ENCODE peak calls at places on chromosomes 13 and 19, in six cellular contexts. One of them, this sample, is unnamed.
A peak's percentile ranks its signal among the peaks of the same experiment; 100 is the strongest.

GRCh38 chr13:99909097-99909835 is 62.3 kb downstream of the ZIC5 start:
- DNase-seq in trophoblast cell: no peak
- DNase-seq in H1: no peak
- DNase-seq in mesenchymal stem cell: no peak
- DNase-seq in neuronal stem cell: no peak
- DNase-seq in IMR-90: no peak
- DNase-seq in this sample: no peak

GRCh38 chr19:13982773-13983172 is 23.3 kb downstream of the RFX1 start:
- DNase-seq in neuronal stem cell: no peak
- DNase-seq in mesenchymal stem cell: no peak
- DNase-seq in H1: no peak
- DNase-seq in IMR-90: no peak
- DNase-seq in trophoblast cell: no peak
- DNase-seq in this sample: no peak

GRCh38 chr19:39104104-39104708 is 20.0 kb downstream of the ACP7 start:
- DNase-seq in H1: no peak
- DNase-seq in mesenchymal stem cell: no peak
- DNase-seq in neuronal stem cell: no peak
- DNase-seq in trophoblast cell: no peak
- DNase-seq in IMR-90: no peak
- DNase-seq in this sample: no peak

GRCh38 chr19:42178791-42179500 is 38.5 kb downstream of the DEDD2 start:
- DNase-seq in trophoblast cell: no peak
- DNase-seq in mesenchymal stem cell: no peak
- DNase-seq in H1: peak; percentile 44
- DNase-seq in IMR-90: no peak
- DNase-seq in neuronal stem cell: peak; percentile 43
- DNase-seq in this sample: peak; percentile 71

GRCh38 chr19:53467503-53468262 is at the start of gene ZNF813:
- DNase-seq in IMR-90: peak; percentile 76
- DNase-seq in trophoblast cell: peak; percentile 93
- DNase-seq in mesenchymal stem cell: peak; percentile 87
- DNase-seq in H1: peak; percentile 73
- DNase-seq in neuronal stem cell: peak; percentile 94
- DNase-seq in this sample: peak; percentile 93

GRCh38 chr13:110616103-110617101 is 1.1 kb downstream of the NAXD start:
- DNase-seq in trophoblast cell: peak; percentile 66
- DNase-seq in H1: no peak
- DNase-seq in neuronal stem cell: peak; percentile 26
- DNase-seq in mesenchymal stem cell: peak; percentile 76
- DNase-seq in IMR-90: peak; percentile 72
- DNase-seq in this sample: no peak

GRCh38 chr19:13964776-13965175 is 12.5 kb downstream of the DCAF15 start:
- DNase-seq in H1: no peak
- DNase-seq in neuronal stem cell: no peak
- DNase-seq in trophoblast cell: no peak
- DNase-seq in mesenchymal stem cell: peak; percentile 42
- DNase-seq in IMR-90: peak; percentile 66
- DNase-seq in this sample: no peak

GRCh38 chr19:58150328-58150921 is at the start of gene ZNF329:
- DNase-seq in H1: no peak
- DNase-seq in mesenchymal stem cell: peak; percentile 82
- DNase-seq in IMR-90: peak; percentile 76
- DNase-seq in neuronal stem cell: peak; percentile 78
- DNase-seq in trophoblast cell: peak; percentile 95
- DNase-seq in this sample: peak; percentile 78

GRCh38 chr13:74206061-74206561 is 71.9 kb upstream of the KLF12 start:
- DNase-seq in H1: no peak
- DNase-seq in neuronal stem cell: no peak
- DNase-seq in IMR-90: peak; percentile 92
- DNase-seq in trophoblast cell: peak; percentile 38
- DNase-seq in mesenchymal stem cell: peak; percentile 64
- DNase-seq in this sample: no peak

GRCh38 chr13:97018029-97018819 is 23.9 kb upstream of the OXGR1 start:
- DNase-seq in mesenchymal stem cell: peak; percentile 71
- DNase-seq in neuronal stem cell: no peak
- DNase-seq in trophoblast cell: peak; percentile 98
- DNase-seq in IMR-90: peak; percentile 61
- DNase-seq in H1: no peak
- DNase-seq in this sample: peak; percentile 51

GRCh38 chr19:21586341-21587116 is 81.1 kb downstream of the ZNF429 start:
- DNase-seq in IMR-90: no peak
- DNase-seq in trophoblast cell: peak; percentile 30
- DNase-seq in neuronal stem cell: no peak
- DNase-seq in H1: no peak
- DNase-seq in mesenchymal stem cell: no peak
- DNase-seq in this sample: peak; percentile 34

GRCh38 chr13:112822851-112823250 is 133.0 kb downstream of the ATP11A start:
- DNase-seq in IMR-90: no peak
- DNase-seq in mesenchymal stem cell: no peak
- DNase-seq in neuronal stem cell: no peak
- DNase-seq in H1: no peak
- DNase-seq in trophoblast cell: no peak
- DNase-seq in this sample: no peak

GRCh38 chr13:43865892-43866291 is 13.6 kb downstream of the CCDC122 start:
- DNase-seq in H1: no peak
- DNase-seq in IMR-90: peak; percentile 87
- DNase-seq in mesenchymal stem cell: peak; percentile 40
- DNase-seq in neuronal stem cell: no peak
- DNase-seq in trophoblast cell: no peak
- DNase-seq in this sample: no peak

GRCh38 chr19:35977446-35978222 is 17.4 kb upstream of the SDHAF1 start:
- DNase-seq in H1: no peak
- DNase-seq in IMR-90: no peak
- DNase-seq in neuronal stem cell: no peak
- DNase-seq in mesenchymal stem cell: no peak
- DNase-seq in trophoblast cell: no peak
- DNase-seq in this sample: peak; percentile 90

DNA sequence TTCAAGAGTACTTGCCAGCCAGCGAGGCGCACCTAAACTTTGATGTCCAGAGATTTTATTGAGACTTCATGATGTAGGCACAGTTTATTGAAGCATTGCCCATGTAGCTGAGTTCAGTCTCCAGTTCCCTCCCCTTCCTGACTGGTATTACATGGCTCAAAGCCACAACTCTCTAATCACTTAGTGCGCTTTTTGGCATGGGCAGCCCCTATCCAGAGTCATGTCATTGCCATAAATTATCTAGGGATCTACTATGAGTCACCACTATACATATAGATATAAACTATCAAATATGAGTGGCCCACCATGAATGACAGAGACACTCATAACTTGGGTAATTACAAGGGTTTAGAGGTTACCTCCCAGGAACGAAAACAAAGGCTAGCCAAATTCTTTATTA is 7.7 kb downstream of the ZNF614 start:
- DNase-seq in IMR-90: no peak
- DNase-seq in H1: no peak
- DNase-seq in mesenchymal stem cell: no peak
- DNase-seq in trophoblast cell: no peak
- DNase-seq in neuronal stem cell: no peak
- DNase-seq in this sample: no peak
- H3K9me3 ChIP-seq in IMR-90: peaks cover 26% of the 10 kb centered on the region
- H3K9me3 ChIP-seq in H1: peaks cover 5% of the 10 kb centered on the region
- H3K9me3 ChIP-seq in mesenchymal stem cell: peaks cover 88% of the 10 kb centered on the region
- H3K9me3 ChIP-seq in trophoblast cell: no peaks in the 10 kb centered on the region
- H3K9me3 ChIP-seq in neuronal stem cell: peaks cover 13% of the 10 kb centered on the region
- H3K9me3 ChIP-seq in this sample: no peaks in the 10 kb centered on the region

GRCh38 chr19:45370410-45371204 is at the start of gene ERCC2:
- DNase-seq in H1: peak; percentile 93
- DNase-seq in trophoblast cell: peak; percentile 100
- DNase-seq in IMR-90: peak; percentile 99
- DNase-seq in mesenchymal stem cell: peak; percentile 99
- DNase-seq in neuronal stem cell: peak; percentile 99
- DNase-seq in this sample: peak; percentile 99
- H2BK120ac ChIP-seq in H1: peak within 1 kb of the TSS; percentile 43
- H2BK120ac ChIP-seq in trophoblast cell: peak within 1 kb of the TSS; percentile 35
- H2BK120ac ChIP-seq in IMR-90: peak within 1 kb of the TSS; percentile 59
- H2BK120ac ChIP-seq in mesenchymal stem cell: no peak within 1 kb of the TSS
- H2BK120ac ChIP-seq in neuronal stem cell: no peak within 1 kb of the TSS
- H2BK120ac ChIP-seq in this sample: no peak within 1 kb of the TSS

GRCh38 chr19:12379732-12380443 is 14.4 kb upstream of the ZNF442 start:
- DNase-seq in neuronal stem cell: no peak
- DNase-seq in mesenchymal stem cell: no peak
- DNase-seq in H1: no peak
- DNase-seq in trophoblast cell: peak; percentile 51
- DNase-seq in IMR-90: no peak
- DNase-seq in this sample: no peak

DNA sequence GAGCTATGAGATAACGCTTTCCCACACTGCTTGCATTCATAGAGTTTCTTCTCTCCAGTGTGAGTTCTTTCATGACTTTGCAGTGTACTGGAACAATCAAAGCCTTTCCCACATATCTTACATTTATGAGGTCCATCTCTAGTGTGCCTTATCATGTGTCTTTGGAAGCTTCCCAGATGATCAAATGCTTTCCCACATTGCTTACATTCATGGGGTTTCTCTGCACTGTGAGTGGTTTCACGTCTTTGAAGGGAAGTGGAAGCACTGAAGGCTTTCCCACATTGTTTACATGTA is 14.9 kb upstream of the ZNF442 start:
- DNase-seq in H1: no peak
- DNase-seq in IMR-90: no peak
- DNase-seq in trophoblast cell: no peak
- DNase-seq in mesenchymal stem cell: no peak
- DNase-seq in neuronal stem cell: no peak
- DNase-seq in this sample: no peak
- H3K9me3 ChIP-seq in H1: peaks cover 32% of the 10 kb centered on the region
- H3K9me3 ChIP-seq in IMR-90: peaks cover 30% of the 10 kb centered on the region
- H3K9me3 ChIP-seq in trophoblast cell: peaks cover 13% of the 10 kb centered on the region
- H3K9me3 ChIP-seq in mesenchymal stem cell: peaks cover 88% of the 10 kb centered on the region
- H3K9me3 ChIP-seq in neuronal stem cell: peaks cover 8% of the 10 kb centered on the region
- H3K9me3 ChIP-seq in this sample: peaks cover 38% of the 10 kb centered on the region

DNA sequence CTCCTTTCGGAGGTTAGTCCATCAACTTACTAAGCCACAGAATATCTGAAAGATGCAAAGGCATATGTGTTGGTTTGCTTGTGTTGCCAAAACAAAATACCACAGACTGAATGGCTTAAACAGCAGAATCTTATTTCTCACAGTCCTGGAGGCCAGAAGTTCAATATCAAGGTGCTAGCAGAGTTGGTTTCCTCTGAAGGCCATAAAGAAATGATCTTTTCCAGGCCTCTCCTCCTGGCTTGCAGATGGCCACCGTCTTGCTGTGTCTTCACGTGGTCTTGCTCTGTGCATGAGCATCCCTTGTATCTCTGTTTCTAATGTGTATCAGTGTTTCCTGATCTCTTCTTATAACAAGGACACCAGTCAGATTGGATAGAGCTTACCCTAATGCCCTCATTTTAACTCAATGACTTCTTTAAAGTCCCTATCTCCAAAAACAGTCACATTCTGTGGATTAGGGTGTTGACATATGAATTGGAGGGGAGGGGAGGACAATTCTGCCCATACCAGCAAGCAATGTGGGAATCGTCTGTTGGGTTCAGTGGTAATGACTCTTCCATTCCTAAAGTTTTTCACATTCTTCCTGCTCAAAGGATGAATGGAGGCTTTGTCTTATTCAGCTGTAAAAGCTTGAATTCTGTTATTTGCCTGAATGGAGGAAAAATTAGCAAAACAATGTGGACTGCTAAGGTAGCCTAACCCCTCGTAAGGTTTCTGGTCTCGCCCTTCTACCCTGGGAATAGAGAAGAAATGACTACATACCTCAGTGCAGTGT is 715.7 kb downstream of the DIAPH3 start:
- DNase-seq in neuronal stem cell: peak; percentile 35
- DNase-seq in IMR-90: peak; percentile 75
- DNase-seq in mesenchymal stem cell: no peak
- DNase-seq in trophoblast cell: peak; percentile 80
- DNase-seq in H1: peak; percentile 87
- DNase-seq in this sample: peak; percentile 73
- H2BK120ac ChIP-seq in neuronal stem cell: no peak overlapping the region
- H2BK120ac ChIP-seq in IMR-90: peak overlapping the region; percentile 77
- H2BK120ac ChIP-seq in mesenchymal stem cell: no peak overlapping the region
- H2BK120ac ChIP-seq in trophoblast cell: peak overlapping the region; percentile 24
- H2BK120ac ChIP-seq in H1: peak overlapping the region; percentile 77
- H2BK120ac ChIP-seq in this sample: peak overlapping the region; percentile 44

This sample was measured in H9.